ENCODE peak calls at places on chromosome 20, in six cellular contexts. U, E, L, B, T and P are unnamed samples.

GRCh38 chr20:19251958-19252669 is 39.7 kb downstream of the SLC24A3 start:
- DNase-seq in T (no peak), B (no peak), E (no peak), U (no peak), L (no peak), P (no peak)

GRCh38 chr20:49775229-49775693 is 37.4 kb upstream of the SLC9A8 start:
- DNase-seq in T (peak), L (peak), U (peak), E (peak), B (peak), P (peak)

GRCh38 chr20:53922901-53923314 is 147.5 kb downstream of the BCAS1 start:
- DNase-seq in B (no peak), L (peak), E (no peak), U (no peak), T (no peak), P (no peak)

GRCh38 chr20:49889943-49890650 is 25.2 kb downstream of the SPATA2 start:
- DNase-seq in B (no peak), E (no peak), U (no peak), L (no peak), T (no peak), P (no peak)

GRCh38 chr20:36792422-36792821 is 18.9 kb upstream of the DSN1 start:
- DNase-seq in U (peak), B (peak), L (peak), E (no peak), T (peak), P (peak)

GRCh38 chr20:49916146-49917002 is 1.0 kb upstream of the SPATA2 start:
- DNase-seq in U (no peak), L (peak), B (no peak), E (no peak), T (peak), P (no peak)

GRCh38 chr20:42889517-42889916 is 300.2 kb downstream of the PTPRT start:
- DNase-seq in L (no peak), T (no peak), B (no peak), U (no peak), E (no peak), P (no peak)

GRCh38 chr20:6533828-6534388 is 233.6 kb upstream of the BMP2 start:
- DNase-seq in B (no peak), U (peak), E (no peak), L (peak), T (peak), P (peak)

GRCh38 chr20:14853079-14853478 is 515.7 kb upstream of the FLRT3 start:
- DNase-seq in E (no peak), T (no peak), U (no peak), B (no peak), L (no peak), P (no peak)

GRCh38 chr20:33554914-33555420 is 65.1 kb downstream of the CBFA2T2 start:
- DNase-seq in E (no peak), B (no peak), U (peak), L (peak), T (peak), P (peak)

GRCh38 chr20:48169650-48170049 is 384.4 kb upstream of the SULF2 start:
- DNase-seq in L (no peak), T (no peak), E (no peak), U (no peak), B (no peak), P (no peak)

GRCh38 chr20:58712823-58713731 is 20.5 kb downstream of the NPEPL1 start:
- DNase-seq in B (no peak), T (no peak), L (no peak), U (no peak), E (peak), P (no peak)

GRCh38 chr20:8656335-8656734 is 412.6 kb upstream of the PLCB4 start:
- DNase-seq in U (peak), T (peak), B (no peak), L (peak), E (no peak), P (no peak)

GRCh38 chr20:38195041-38195504 is 30.0 kb upstream of the TGM2 start:
- DNase-seq in U (no peak), L (no peak), T (no peak), B (no peak), E (no peak), P (no peak)

GRCh38 chr20:43914697-43915208 is at the start of gene TOX2:
- DNase-seq in U (peak), B (no peak), L (peak), E (no peak), T (no peak), P (no peak)

GRCh38 chr20:6576721-6577120 is 190.8 kb upstream of the BMP2 start:
- DNase-seq in U (peak), T (peak), L (no peak), B (no peak), E (no peak), P (no peak)

GRCh38 chr20:7695622-7696021 is 244.6 kb downstream of the HAO1 start:
- DNase-seq in E (no peak), T (peak), L (peak), B (no peak), U (peak), P (peak)

GRCh38 chr20:24379116-24379927 is 90.1 kb upstream of the SYNDIG1 start:
- DNase-seq in E (peak), U (peak), T (peak), L (peak), B (peak), P (no peak)

GRCh38 chr20:59775221-59776055 is 158.0 kb downstream of the SYCP2 start:
- DNase-seq in U (no peak), E (no peak), B (no peak), L (no peak), T (no peak), P (no peak)

DNA sequence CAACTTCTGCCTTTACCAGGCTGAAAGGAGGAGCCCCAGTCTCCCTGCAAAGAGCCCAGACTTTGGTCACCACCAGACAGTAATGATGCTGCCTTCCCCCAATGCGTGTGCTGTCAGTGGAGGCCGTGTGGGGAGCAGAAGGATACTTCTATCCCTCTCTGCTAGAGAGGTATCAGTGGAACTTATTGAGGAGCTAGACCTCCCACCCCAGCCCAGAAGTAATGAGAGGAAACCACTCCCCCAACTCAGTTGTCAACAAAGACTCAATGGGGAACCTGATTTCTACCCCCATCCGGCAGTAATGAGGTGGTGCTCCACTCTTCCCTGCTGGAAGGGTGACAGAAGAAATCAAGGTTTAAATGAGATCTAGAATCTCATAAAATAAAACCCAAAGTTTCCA is 4.4 kb upstream of the WFDC8 start:
- DNase-seq in U (no peak), L (no peak), T (no peak), E (no peak), B (no peak), P (no peak)
- H3K4me3 ChIP-seq in U (no peak), L (no peak), T (no peak), E (no peak), B (no peak), P (no peak)

GRCh38 chr20:39225536-39225935 is 263.4 kb downstream of the DHX35 start:
- DNase-seq in B (no peak), L (no peak), U (no peak), T (no peak), E (no peak), P (no peak)
- TF ChIP-seq CTCF in B (no peak), L (no peak), U (no peak), T (no peak), E (no peak), P (peak)

GRCh38 chr20:35601021-35601973 is 14.3 kb upstream of the SPAG4 start:
- DNase-seq in B (peak), L (peak), E (peak), U (peak), T (peak), P (no peak)
- H3K4me3 ChIP-seq in B (peak), L (peak), E (peak), U (peak), T (peak), P (peak)

GRCh38 chr20:62351469-62352401 is 15.4 kb downstream of the LAMA5 start:
- DNase-seq in T (no peak), B (peak), E (no peak), U (no peak), L (no peak), P (no peak)

GRCh38 chr20:62350629-62351422 is 16.3 kb downstream of the LAMA5 start:
- DNase-seq in T (no peak), E (no peak), L (no peak), B (peak), U (no peak), P (no peak)

GRCh38 chr20:62354031-62354808 is 12.9 kb downstream of the LAMA5 start:
- DNase-seq in L (no peak), E (no peak), B (peak), U (no peak), T (no peak), P (no peak)

GRCh38 chr20:62353289-62354030 is 13.7 kb downstream of the LAMA5 start:
- DNase-seq in T (no peak), E (no peak), L (no peak), B (peak), U (no peak), P (no peak)

GRCh38 chr20:62352402-62353288 is 14.5 kb downstream of the LAMA5 start:
- DNase-seq in T (no peak), U (no peak), E (no peak), B (peak), L (peak), P (no peak)
- TF ChIP-seq CTCF in T (no peak), U (no peak), E (no peak), B (peak), L (no peak), P (peak)

DNA sequence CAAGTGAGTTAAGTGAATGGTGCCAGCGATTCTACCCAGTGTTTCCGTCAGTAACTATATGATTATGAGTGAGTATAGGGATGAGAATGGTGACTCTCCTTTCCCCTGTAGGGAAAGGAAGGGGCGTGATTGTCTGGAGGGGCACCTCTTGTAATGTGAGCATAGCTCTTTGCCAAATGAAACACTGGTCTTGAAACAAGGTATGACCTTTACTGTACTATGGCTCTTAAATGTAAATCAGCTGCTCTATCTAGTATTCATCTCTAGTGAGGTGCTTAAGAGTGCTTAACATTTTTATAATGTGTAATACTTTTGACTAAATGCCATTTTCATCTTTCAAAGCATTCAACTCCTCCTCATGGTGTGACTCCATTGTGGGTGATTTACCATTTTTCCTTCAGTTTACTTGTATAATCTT is 11.0 kb downstream of the PANK2 start:
- DNase-seq in E (no peak), L (no peak), T (peak), U (no peak), B (no peak), P (no peak)
- H3K4me3 ChIP-seq in E (no peak), L (no peak), T (no peak), U (no peak), B (no peak), P (no peak)